ENCODE peak calls at places on chromosomes 12 and 14, in four cellular contexts. U is activated naive CD4-positive, alpha-beta T cell treated with Interleukin-2 at 50 U/mL for 16 hours; C is aorta; R is sciatic nerve. I is an unnamed sample.
A peak's percentile ranks its signal among the peaks of the same experiment; 100 is the strongest.

GRCh38 chr12:19726122-19726521 is 286.8 kb downstream of the AEBP2 start:
- DNase-seq in U (no peak), C (peak; percentile 29), R (no peak), I (no peak)

GRCh38 chr12:46559311-46559710 is 186.7 kb upstream of the SLC38A2 start:
- DNase-seq in U (no peak), C (no peak), R (no peak), I (no peak)

GRCh38 chr12:109255377-109255776 is 53.7 kb downstream of the FOXN4 start:
- DNase-seq in U (no peak), C (no peak), R (no peak), I (no peak)

GRCh38 chr12:14777271-14777670 is 26.0 kb downstream of the WBP11 start:
- DNase-seq in U (no peak), C (no peak), R (no peak), I (no peak)

GRCh38 chr12:52230364-52231281 is 2.4 kb upstream of the KRT7 start:
- DNase-seq in U (no peak), C (no peak), R (no peak), I (no peak)

GRCh38 chr12:33653362-33653761 is 213.7 kb upstream of the SYT10 start:
- DNase-seq in U (no peak), C (no peak), R (no peak), I (no peak)

GRCh38 chr12:114003286-114003685 is 37.2 kb upstream of the RBM19 start:
- DNase-seq in U (no peak), C (no peak), R (no peak), I (no peak)

GRCh38 chr14:36279306-36280244 is 40.9 kb downstream of the MBIP start:
- DNase-seq in U (no peak), C (no peak), R (no peak), I (no peak)

GRCh38 chr12:107131832-107132616 is 38.7 kb upstream of the CRY1 start:
- DNase-seq in U (no peak), C (no peak), R (no peak), I (no peak)

GRCh38 chr12:108313609-108314331 is 25.3 kb downstream of the CMKLR1 start:
- DNase-seq in U (peak; percentile 12), C (peak; percentile 78), R (no peak), I (no peak)

GRCh38 chr14:55115861-55116245 is 13.2 kb upstream of the LGALS3 start:
- DNase-seq in U (no peak), C (no peak), R (no peak), I (no peak)

GRCh38 chr14:53896773-53897172 is 59.9 kb downstream of the BMP4 start:
- DNase-seq in U (no peak), C (no peak), R (no peak), I (no peak)

GRCh38 chr14:22878271-22879246 is 4.5 kb upstream of the REM2 start:
- DNase-seq in U (no peak), C (no peak), R (no peak), I (no peak)

I was measured in GOT3.